ENCODE peak calls at places on chromosomes 2 and 18, in nine cellular contexts. One of them, this sample, is unnamed.
A peak's percentile ranks its signal among the peaks of the same experiment; 100 is the strongest.

GRCh38 chr2:182077451-182078142 is 91.9 kb downstream of the PPP1R1C start:
- DNase-seq in ascending aorta: no peak
- DNase-seq in CD8-positive, alpha-beta memory T cell: no peak
- DNase-seq in endodermal cell: peak; percentile 67
- DNase-seq in brain microvascular endothelial cell: peak; percentile 87
- DNase-seq in neuronal stem cell: peak; percentile 52
- DNase-seq in testis: peak; percentile 52
- DNase-seq in stomach: peak; percentile 28
- DNase-seq in HCT116: peak; percentile 81
- DNase-seq in this sample: peak; percentile 10

GRCh38 chr2:119756837-119757236 is 2.9 kb upstream of the PTPN4 start:
- DNase-seq in endodermal cell: no peak
- DNase-seq in testis: peak; percentile 67
- DNase-seq in ascending aorta: no peak
- DNase-seq in brain microvascular endothelial cell: peak; percentile 78
- DNase-seq in stomach: peak; percentile 82
- DNase-seq in neuronal stem cell: no peak
- DNase-seq in HCT116: peak; percentile 62
- DNase-seq in CD8-positive, alpha-beta memory T cell: no peak
- DNase-seq in this sample: no peak

GRCh38 chr2:12727641-12728040 is 10.9 kb downstream of the TRIB2 start:
- DNase-seq in HCT116: no peak
- DNase-seq in stomach: peak; percentile 47
- DNase-seq in ascending aorta: no peak
- DNase-seq in brain microvascular endothelial cell: no peak
- DNase-seq in testis: no peak
- DNase-seq in CD8-positive, alpha-beta memory T cell: no peak
- DNase-seq in endodermal cell: no peak
- DNase-seq in neuronal stem cell: no peak
- DNase-seq in this sample: no peak

GRCh38 chr2:233408366-233409285 is 54.3 kb downstream of the DGKD start:
- DNase-seq in ascending aorta: no peak
- DNase-seq in endodermal cell: peak; percentile 72
- DNase-seq in stomach: peak; percentile 63
- DNase-seq in HCT116: no peak
- DNase-seq in neuronal stem cell: no peak
- DNase-seq in CD8-positive, alpha-beta memory T cell: no peak
- DNase-seq in testis: peak; percentile 15
- DNase-seq in brain microvascular endothelial cell: no peak
- DNase-seq in this sample: no peak

GRCh38 chr2:100974712-100975520 is 27.2 kb upstream of the RPL31 start:
- DNase-seq in endodermal cell: no peak
- DNase-seq in brain microvascular endothelial cell: no peak
- DNase-seq in ascending aorta: no peak
- DNase-seq in testis: no peak
- DNase-seq in HCT116: no peak
- DNase-seq in CD8-positive, alpha-beta memory T cell: no peak
- DNase-seq in neuronal stem cell: no peak
- DNase-seq in stomach: no peak
- DNase-seq in this sample: no peak

GRCh38 chr2:67135201-67135600 is 261.9 kb upstream of the ETAA1 start:
- DNase-seq in testis: no peak
- DNase-seq in neuronal stem cell: no peak
- DNase-seq in ascending aorta: no peak
- DNase-seq in CD8-positive, alpha-beta memory T cell: no peak
- DNase-seq in endodermal cell: no peak
- DNase-seq in brain microvascular endothelial cell: no peak
- DNase-seq in HCT116: no peak
- DNase-seq in stomach: no peak
- DNase-seq in this sample: no peak

GRCh38 chr18:48896875-48897511 is 53.8 kb downstream of the SMAD7 start:
- DNase-seq in neuronal stem cell: no peak
- DNase-seq in endodermal cell: peak; percentile 91
- DNase-seq in CD8-positive, alpha-beta memory T cell: no peak
- DNase-seq in HCT116: no peak
- DNase-seq in testis: peak; percentile 48
- DNase-seq in brain microvascular endothelial cell: no peak
- DNase-seq in ascending aorta: peak; percentile 59
- DNase-seq in stomach: peak; percentile 63
- DNase-seq in this sample: peak; percentile 89

GRCh38 chr18:59124370-59124704 is 15.3 kb upstream of the SEC11C start:
- DNase-seq in endodermal cell: no peak
- DNase-seq in neuronal stem cell: no peak
- DNase-seq in ascending aorta: no peak
- DNase-seq in stomach: no peak
- DNase-seq in HCT116: no peak
- DNase-seq in testis: no peak
- DNase-seq in brain microvascular endothelial cell: no peak
- DNase-seq in CD8-positive, alpha-beta memory T cell: no peak
- DNase-seq in this sample: no peak

GRCh38 chr2:168030862-168031624 is 216.4 kb downstream of the STK39 start:
- DNase-seq in CD8-positive, alpha-beta memory T cell: no peak
- DNase-seq in brain microvascular endothelial cell: peak; percentile 76
- DNase-seq in testis: no peak
- DNase-seq in stomach: no peak
- DNase-seq in endodermal cell: no peak
- DNase-seq in neuronal stem cell: no peak
- DNase-seq in ascending aorta: no peak
- DNase-seq in HCT116: no peak
- DNase-seq in this sample: no peak

DNA sequence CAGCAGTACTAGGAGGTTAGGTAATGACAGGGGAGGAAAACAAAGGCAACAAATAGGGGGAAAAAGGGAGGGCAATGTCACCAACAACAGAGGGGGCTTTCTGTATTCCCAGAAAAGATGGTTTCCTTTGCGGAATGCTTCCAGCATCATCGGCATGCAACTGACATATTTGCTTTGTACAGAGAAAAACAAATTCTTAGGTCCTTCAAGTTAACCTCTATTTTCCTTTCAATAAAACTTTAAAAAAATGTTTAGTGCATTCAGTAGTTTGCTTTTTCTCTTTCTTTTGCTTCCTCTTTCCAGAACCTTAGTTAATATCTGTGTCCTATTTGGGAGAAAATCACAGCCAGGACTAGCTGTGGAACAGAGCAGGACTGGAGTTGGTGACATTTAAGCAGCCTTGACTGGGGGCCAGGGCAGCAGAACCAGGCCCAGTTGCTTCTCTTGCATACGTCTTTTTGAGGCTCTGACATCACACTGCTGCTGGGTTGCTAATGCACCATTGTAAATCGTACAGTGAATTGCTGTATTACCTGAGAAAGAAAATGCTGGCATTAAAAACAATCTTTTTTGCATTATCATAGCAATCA is 188.3 kb upstream of the FANCL start:
- DNase-seq in neuronal stem cell: no peak
- DNase-seq in HCT116: no peak
- DNase-seq in endodermal cell: no peak
- DNase-seq in testis: no peak
- DNase-seq in stomach: no peak
- DNase-seq in brain microvascular endothelial cell: no peak
- DNase-seq in CD8-positive, alpha-beta memory T cell: no peak
- DNase-seq in ascending aorta: no peak
- DNase-seq in this sample: peak; percentile 14
- H3K4me3 ChIP-seq in neuronal stem cell: peak overlapping the region; percentile 76
- H3K4me3 ChIP-seq in HCT116: no peak overlapping the region
- H3K4me3 ChIP-seq in endodermal cell: peak overlapping the region; percentile 84
- H3K4me3 ChIP-seq in testis: peak overlapping the region; percentile 48
- H3K4me3 ChIP-seq in stomach: no peak overlapping the region
- H3K4me3 ChIP-seq in brain microvascular endothelial cell: no peak overlapping the region
- H3K4me3 ChIP-seq in CD8-positive, alpha-beta memory T cell: no peak overlapping the region
- H3K4me3 ChIP-seq in ascending aorta: no peak overlapping the region
- H3K4me3 ChIP-seq in this sample: peak overlapping the region; percentile 71

DNA sequence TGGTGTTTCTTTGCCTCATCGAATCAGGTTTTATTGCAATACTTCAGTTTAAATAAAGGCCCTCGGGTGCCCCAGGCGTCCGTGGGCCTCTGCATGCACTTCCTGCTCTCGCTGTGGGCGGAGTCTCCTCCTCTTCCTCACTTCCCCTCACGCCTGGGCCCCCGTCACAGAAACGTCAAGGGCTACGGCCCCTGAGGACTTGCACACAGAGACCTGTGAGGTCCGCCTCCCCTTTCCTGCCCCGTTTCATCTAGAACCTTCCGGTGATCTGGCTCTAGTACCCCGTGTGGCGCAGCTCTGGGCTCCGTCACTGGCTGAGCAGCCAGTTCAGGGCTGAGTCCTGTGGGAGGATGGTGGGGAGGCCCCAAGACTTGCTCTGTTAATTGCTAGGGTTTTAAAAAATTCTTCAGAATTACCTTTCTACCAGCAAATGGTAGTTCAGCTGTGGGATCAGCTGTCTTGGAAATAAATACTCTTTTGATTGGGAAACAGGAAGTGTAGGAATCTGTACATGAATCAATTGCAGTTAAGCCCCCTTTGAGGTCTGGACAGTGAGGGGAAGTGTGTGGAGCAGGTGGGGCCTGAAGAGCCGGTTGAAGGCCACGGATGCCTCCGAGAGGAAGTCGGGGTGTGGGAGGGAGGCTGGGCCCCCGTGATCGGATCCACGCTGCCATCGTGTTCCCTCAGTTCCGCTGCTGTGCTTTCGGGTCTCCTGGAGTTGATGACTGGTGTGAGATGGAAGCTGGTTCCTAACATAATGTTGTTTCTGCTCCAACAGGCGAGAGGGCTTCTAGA is 10.2 kb downstream of the NFATC1 start:
- DNase-seq in endodermal cell: no peak
- DNase-seq in stomach: peak; percentile 59
- DNase-seq in HCT116: no peak
- DNase-seq in neuronal stem cell: no peak
- DNase-seq in CD8-positive, alpha-beta memory T cell: peak; percentile 81
- DNase-seq in ascending aorta: peak; percentile 73
- DNase-seq in brain microvascular endothelial cell: no peak
- DNase-seq in testis: peak; percentile 59
- DNase-seq in this sample: no peak
- H3K27me3 ChIP-seq in endodermal cell: no peaks in the 10 kb centered on the region
- H3K27me3 ChIP-seq in stomach: no peaks in the 10 kb centered on the region
- H3K27me3 ChIP-seq in HCT116: no peaks in the 10 kb centered on the region
- H3K27me3 ChIP-seq in neuronal stem cell: no peaks in the 10 kb centered on the region
- H3K27me3 ChIP-seq in CD8-positive, alpha-beta memory T cell: no peaks in the 10 kb centered on the region
- H3K27me3 ChIP-seq in ascending aorta: no peaks in the 10 kb centered on the region
- H3K27me3 ChIP-seq in brain microvascular endothelial cell: peaks cover 4% of the 10 kb centered on the region
- H3K27me3 ChIP-seq in testis: no peaks in the 10 kb centered on the region
- H3K27me3 ChIP-seq in this sample: no peaks in the 10 kb centered on the region

DNA sequence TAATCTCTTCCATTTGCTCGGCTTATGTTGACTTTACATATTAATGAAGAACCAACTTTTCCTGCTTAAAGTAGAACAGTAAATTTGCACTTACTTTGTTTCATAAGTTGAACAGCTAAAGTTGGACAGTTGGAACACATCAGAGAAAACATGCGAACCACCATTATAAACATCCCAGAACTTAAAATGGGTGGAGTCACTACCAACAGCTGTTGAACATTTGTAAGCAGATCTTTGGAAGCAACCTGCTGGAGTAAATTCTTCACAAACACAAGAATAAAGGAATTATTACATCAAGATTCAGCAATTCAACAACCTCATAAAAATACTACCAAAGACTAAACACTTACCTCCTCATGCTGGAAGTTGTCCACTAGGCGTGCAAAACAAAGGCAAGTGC is 96.4 kb upstream of the DNER start:
- DNase-seq in brain microvascular endothelial cell: no peak
- DNase-seq in endodermal cell: no peak
- DNase-seq in neuronal stem cell: no peak
- DNase-seq in stomach: no peak
- DNase-seq in ascending aorta: no peak
- DNase-seq in CD8-positive, alpha-beta memory T cell: no peak
- DNase-seq in HCT116: no peak
- DNase-seq in testis: no peak
- DNase-seq in this sample: no peak
- H3K36me3 ChIP-seq in brain microvascular endothelial cell: peaks cover 49% of the 10 kb centered on the region
- H3K36me3 ChIP-seq in endodermal cell: peaks cover 88% of the 10 kb centered on the region
- H3K36me3 ChIP-seq in neuronal stem cell: peaks cover 98% of the 10 kb centered on the region
- H3K36me3 ChIP-seq in stomach: peaks cover 99% of the 10 kb centered on the region
- H3K36me3 ChIP-seq in ascending aorta: peaks cover 51% of the 10 kb centered on the region
- H3K36me3 ChIP-seq in CD8-positive, alpha-beta memory T cell: peaks cover 52% of the 10 kb centered on the region
- H3K36me3 ChIP-seq in HCT116: peaks cover 27% of the 10 kb centered on the region
- H3K36me3 ChIP-seq in testis: no peaks in the 10 kb centered on the region
- H3K36me3 ChIP-seq in this sample: peaks cover 4% of the 10 kb centered on the region

GRCh38 chr2:201994973-201995638 is 38.5 kb upstream of the FZD7 start:
- DNase-seq in brain microvascular endothelial cell: no peak
- DNase-seq in testis: no peak
- DNase-seq in CD8-positive, alpha-beta memory T cell: no peak
- DNase-seq in stomach: no peak
- DNase-seq in endodermal cell: no peak
- DNase-seq in neuronal stem cell: no peak
- DNase-seq in HCT116: no peak
- DNase-seq in ascending aorta: no peak
- DNase-seq in this sample: no peak
- H3K4me3 ChIP-seq in brain microvascular endothelial cell: no peak overlapping the region
- H3K4me3 ChIP-seq in testis: no peak overlapping the region
- H3K4me3 ChIP-seq in CD8-positive, alpha-beta memory T cell: no peak overlapping the region
- H3K4me3 ChIP-seq in stomach: no peak overlapping the region
- H3K4me3 ChIP-seq in endodermal cell: no peak overlapping the region
- H3K4me3 ChIP-seq in neuronal stem cell: no peak overlapping the region
- H3K4me3 ChIP-seq in HCT116: no peak overlapping the region
- H3K4me3 ChIP-seq in ascending aorta: no peak overlapping the region
- H3K4me3 ChIP-seq in this sample: no peak overlapping the region

This sample was measured in H7.